ENCODE peak calls at places on chromosomes 5 and 9, in nine cellular contexts. One of them, this sample, is unnamed.

GRCh38 chr5:81232449-81233079 is 558 bp upstream of the CKMT2 start:
- DNase-seq in MM.1S: no peak
- DNase-seq in PC-3: no peak
- DNase-seq in OCI-LY7: no peak
- DNase-seq in SK-N-SH: no peak
- DNase-seq in hepatocyte: no peak
- DNase-seq in HCT116: no peak
- DNase-seq in GM23248: peak; percentile 10
- DNase-seq in neural progenitor cell: no peak
- DNase-seq in this sample: no peak

GRCh38 chr5:143111799-143112198 is 291.7 kb downstream of the NR3C1 start:
- DNase-seq in hepatocyte: no peak
- DNase-seq in GM23248: no peak
- DNase-seq in PC-3: no peak
- DNase-seq in SK-N-SH: no peak
- DNase-seq in neural progenitor cell: no peak
- DNase-seq in HCT116: no peak
- DNase-seq in MM.1S: no peak
- DNase-seq in OCI-LY7: no peak
- DNase-seq in this sample: no peak

GRCh38 chr5:57302164-57302563 is 128.3 kb downstream of the GPBP1 start:
- DNase-seq in neural progenitor cell: no peak
- DNase-seq in SK-N-SH: no peak
- DNase-seq in GM23248: peak; percentile 21
- DNase-seq in MM.1S: peak; percentile 76
- DNase-seq in HCT116: peak; percentile 93
- DNase-seq in PC-3: peak; percentile 86
- DNase-seq in OCI-LY7: no peak
- DNase-seq in hepatocyte: no peak
- DNase-seq in this sample: no peak

GRCh38 chr5:180596668-180597231 is 5.5 kb upstream of the SCGB3A1 start:
- DNase-seq in HCT116: no peak
- DNase-seq in PC-3: no peak
- DNase-seq in neural progenitor cell: no peak
- DNase-seq in SK-N-SH: peak; percentile 18
- DNase-seq in GM23248: no peak
- DNase-seq in OCI-LY7: no peak
- DNase-seq in MM.1S: no peak
- DNase-seq in hepatocyte: no peak
- DNase-seq in this sample: no peak

GRCh38 chr5:6708814-6709213 is 4.4 kb upstream of the TENT4A start:
- DNase-seq in SK-N-SH: no peak
- DNase-seq in hepatocyte: no peak
- DNase-seq in MM.1S: peak; percentile 81
- DNase-seq in OCI-LY7: no peak
- DNase-seq in GM23248: no peak
- DNase-seq in neural progenitor cell: no peak
- DNase-seq in PC-3: no peak
- DNase-seq in HCT116: no peak
- DNase-seq in this sample: no peak

GRCh38 chr5:76908166-76908565 is 44.7 kb upstream of the CRHBP start:
- DNase-seq in hepatocyte: no peak
- DNase-seq in neural progenitor cell: no peak
- DNase-seq in PC-3: no peak
- DNase-seq in GM23248: no peak
- DNase-seq in HCT116: no peak
- DNase-seq in MM.1S: no peak
- DNase-seq in SK-N-SH: no peak
- DNase-seq in OCI-LY7: no peak
- DNase-seq in this sample: peak; percentile 10

GRCh38 chr5:90932052-90932699 is 373.6 kb downstream of the ADGRV1 start:
- DNase-seq in neural progenitor cell: peak; percentile 80
- DNase-seq in SK-N-SH: peak; percentile 77
- DNase-seq in hepatocyte: peak; percentile 83
- DNase-seq in HCT116: peak; percentile 44
- DNase-seq in PC-3: peak; percentile 93
- DNase-seq in MM.1S: peak; percentile 29
- DNase-seq in OCI-LY7: peak; percentile 22
- DNase-seq in GM23248: peak; percentile 77
- DNase-seq in this sample: peak; percentile 87

GRCh38 chr9:126226991-126227937 is 99.4 kb upstream of the MVB12B start:
- DNase-seq in MM.1S: no peak
- DNase-seq in SK-N-SH: no peak
- DNase-seq in PC-3: no peak
- DNase-seq in neural progenitor cell: no peak
- DNase-seq in HCT116: no peak
- DNase-seq in GM23248: no peak
- DNase-seq in hepatocyte: no peak
- DNase-seq in OCI-LY7: no peak
- DNase-seq in this sample: no peak

GRCh38 chr5:154757647-154758406 is 2.6 kb downstream of the LARP1 start:
- DNase-seq in OCI-LY7: peak; percentile 34
- DNase-seq in neural progenitor cell: peak; percentile 22
- DNase-seq in SK-N-SH: no peak
- DNase-seq in PC-3: peak; percentile 73
- DNase-seq in HCT116: no peak
- DNase-seq in GM23248: peak; percentile 70
- DNase-seq in MM.1S: no peak
- DNase-seq in hepatocyte: no peak
- DNase-seq in this sample: no peak

GRCh38 chr9:2208991-2209390 is 193.8 kb downstream of the SMARCA2 start:
- DNase-seq in OCI-LY7: no peak
- DNase-seq in neural progenitor cell: no peak
- DNase-seq in HCT116: no peak
- DNase-seq in GM23248: no peak
- DNase-seq in SK-N-SH: peak; percentile 22
- DNase-seq in hepatocyte: no peak
- DNase-seq in MM.1S: no peak
- DNase-seq in PC-3: no peak
- DNase-seq in this sample: no peak

GRCh38 chr9:87201316-87201715 is 254.0 kb upstream of the GAS1 start:
- DNase-seq in neural progenitor cell: no peak
- DNase-seq in PC-3: no peak
- DNase-seq in SK-N-SH: no peak
- DNase-seq in GM23248: peak; percentile 34
- DNase-seq in OCI-LY7: no peak
- DNase-seq in hepatocyte: no peak
- DNase-seq in HCT116: no peak
- DNase-seq in MM.1S: no peak
- DNase-seq in this sample: no peak

GRCh38 chr9:87336914-87337333 is 160.7 kb upstream of the DAPK1 start:
- DNase-seq in MM.1S: peak; percentile 66
- DNase-seq in GM23248: peak; percentile 92
- DNase-seq in PC-3: peak; percentile 44
- DNase-seq in hepatocyte: peak; percentile 86
- DNase-seq in OCI-LY7: peak; percentile 71
- DNase-seq in SK-N-SH: peak; percentile 60
- DNase-seq in neural progenitor cell: peak; percentile 89
- DNase-seq in HCT116: peak; percentile 54
- DNase-seq in this sample: peak; percentile 94

DNA sequence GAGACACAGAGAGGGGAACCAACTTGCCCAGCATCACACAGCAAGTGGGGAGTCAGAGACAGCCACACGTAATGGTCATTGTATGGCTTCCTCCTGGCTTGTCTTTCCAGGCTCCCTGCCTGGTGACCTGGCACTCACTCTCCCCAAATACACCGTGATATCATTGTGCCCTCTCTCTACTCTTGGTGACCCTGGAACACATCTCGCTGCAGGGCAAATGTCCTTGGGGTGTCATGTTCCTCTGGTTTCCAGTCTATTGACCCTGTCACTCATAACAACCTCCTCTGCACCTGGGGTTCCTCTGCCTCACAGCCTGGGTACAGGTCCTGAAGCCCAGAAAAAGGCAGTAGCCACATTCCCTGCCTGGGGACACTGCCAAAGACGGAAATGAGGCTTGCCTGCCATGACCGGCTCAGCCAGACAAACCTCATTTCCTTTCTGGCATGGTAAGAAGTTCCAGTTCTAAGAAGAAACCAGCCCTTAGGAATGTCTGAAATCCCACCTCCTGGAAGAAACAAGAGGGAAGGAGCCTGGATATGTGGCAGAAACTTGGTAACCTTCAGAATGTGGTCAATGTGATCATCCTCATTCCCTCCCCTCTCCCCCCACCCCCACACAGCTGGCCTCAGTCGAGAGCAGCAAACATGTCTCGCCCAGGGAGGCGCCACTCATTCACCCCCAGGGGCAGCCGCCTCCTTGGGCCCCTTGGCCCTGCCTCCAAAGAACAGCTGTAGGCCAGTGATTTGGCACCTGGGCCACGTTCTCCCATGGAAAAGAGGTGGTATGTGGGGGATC is 30.6 kb upstream of the SMU1 start:
- DNase-seq in neural progenitor cell: no peak
- DNase-seq in HCT116: no peak
- DNase-seq in hepatocyte: peak; percentile 22
- DNase-seq in PC-3: peak; percentile 53
- DNase-seq in GM23248: peak; percentile 86
- DNase-seq in MM.1S: no peak
- DNase-seq in SK-N-SH: no peak
- DNase-seq in OCI-LY7: no peak
- DNase-seq in this sample: peak; percentile 46
- TF ChIP-seq EZH2phosphoT487 in neural progenitor cell: no peak
- TF ChIP-seq EZH2phosphoT487 in HCT116: no peak
- TF ChIP-seq EZH2phosphoT487 in hepatocyte: no peak
- TF ChIP-seq EZH2phosphoT487 in PC-3: no peak
- TF ChIP-seq EZH2phosphoT487 in GM23248: no peak
- TF ChIP-seq EZH2phosphoT487 in MM.1S: no peak
- TF ChIP-seq EZH2phosphoT487 in SK-N-SH: no peak
- TF ChIP-seq EZH2phosphoT487 in OCI-LY7: no peak
- TF ChIP-seq EZH2phosphoT487 in this sample: no peak

GRCh38 chr9:99054581-99054980 is 50.3 kb upstream of the TGFBR1 start:
- DNase-seq in neural progenitor cell: no peak
- DNase-seq in OCI-LY7: no peak
- DNase-seq in HCT116: no peak
- DNase-seq in GM23248: peak; percentile 61
- DNase-seq in PC-3: peak; percentile 64
- DNase-seq in SK-N-SH: no peak
- DNase-seq in hepatocyte: no peak
- DNase-seq in MM.1S: no peak
- DNase-seq in this sample: no peak

GRCh38 chr9:99051353-99051752 is 53.6 kb upstream of the TGFBR1 start:
- DNase-seq in SK-N-SH: no peak
- DNase-seq in HCT116: no peak
- DNase-seq in neural progenitor cell: no peak
- DNase-seq in OCI-LY7: no peak
- DNase-seq in hepatocyte: no peak
- DNase-seq in MM.1S: no peak
- DNase-seq in GM23248: no peak
- DNase-seq in PC-3: no peak
- DNase-seq in this sample: no peak

GRCh38 chr9:99050924-99051323 is 54.0 kb upstream of the TGFBR1 start:
- DNase-seq in hepatocyte: no peak
- DNase-seq in OCI-LY7: no peak
- DNase-seq in MM.1S: no peak
- DNase-seq in GM23248: peak; percentile 45
- DNase-seq in SK-N-SH: no peak
- DNase-seq in HCT116: no peak
- DNase-seq in neural progenitor cell: no peak
- DNase-seq in PC-3: no peak
- DNase-seq in this sample: no peak

GRCh38 chr9:99051851-99052250 is 53.1 kb upstream of the TGFBR1 start:
- DNase-seq in SK-N-SH: no peak
- DNase-seq in GM23248: no peak
- DNase-seq in hepatocyte: no peak
- DNase-seq in PC-3: no peak
- DNase-seq in HCT116: no peak
- DNase-seq in OCI-LY7: no peak
- DNase-seq in neural progenitor cell: no peak
- DNase-seq in MM.1S: no peak
- DNase-seq in this sample: no peak

GRCh38 chr9:99052849-99053715 is 51.8 kb upstream of the TGFBR1 start:
- DNase-seq in neural progenitor cell: no peak
- DNase-seq in SK-N-SH: no peak
- DNase-seq in OCI-LY7: no peak
- DNase-seq in PC-3: no peak
- DNase-seq in MM.1S: peak; percentile 70
- DNase-seq in HCT116: no peak
- DNase-seq in hepatocyte: no peak
- DNase-seq in GM23248: no peak
- DNase-seq in this sample: no peak
- TF ChIP-seq EZH2phosphoT487 in neural progenitor cell: no peak
- TF ChIP-seq EZH2phosphoT487 in SK-N-SH: no peak
- TF ChIP-seq EZH2phosphoT487 in OCI-LY7: no peak
- TF ChIP-seq EZH2phosphoT487 in PC-3: no peak
- TF ChIP-seq EZH2phosphoT487 in MM.1S: no peak
- TF ChIP-seq EZH2phosphoT487 in HCT116: no peak
- TF ChIP-seq EZH2phosphoT487 in hepatocyte: no peak
- TF ChIP-seq EZH2phosphoT487 in GM23248: no peak
- TF ChIP-seq EZH2phosphoT487 in this sample: no peak

GRCh38 chr5:136120529-136120928 is 12.1 kb upstream of the SMAD5 start:
- DNase-seq in GM23248: no peak
- DNase-seq in MM.1S: no peak
- DNase-seq in hepatocyte: no peak
- DNase-seq in HCT116: no peak
- DNase-seq in OCI-LY7: no peak
- DNase-seq in PC-3: no peak
- DNase-seq in neural progenitor cell: no peak
- DNase-seq in SK-N-SH: no peak
- DNase-seq in this sample: no peak

GRCh38 chr5:136127560-136127959 is 5.1 kb upstream of the SMAD5 start:
- DNase-seq in MM.1S: no peak
- DNase-seq in neural progenitor cell: no peak
- DNase-seq in hepatocyte: no peak
- DNase-seq in GM23248: no peak
- DNase-seq in SK-N-SH: no peak
- DNase-seq in PC-3: no peak
- DNase-seq in OCI-LY7: no peak
- DNase-seq in HCT116: no peak
- DNase-seq in this sample: no peak

GRCh38 chr5:136128416-136128935 is 4.2 kb upstream of the SMAD5 start:
- DNase-seq in hepatocyte: no peak
- DNase-seq in neural progenitor cell: no peak
- DNase-seq in SK-N-SH: no peak
- DNase-seq in PC-3: no peak
- DNase-seq in HCT116: no peak
- DNase-seq in MM.1S: no peak
- DNase-seq in GM23248: no peak
- DNase-seq in OCI-LY7: no peak
- DNase-seq in this sample: no peak

GRCh38 chr5:136123236-136123768 is 9.3 kb upstream of the SMAD5 start:
- DNase-seq in hepatocyte: peak; percentile 72
- DNase-seq in PC-3: peak; percentile 90
- DNase-seq in GM23248: peak; percentile 36
- DNase-seq in MM.1S: no peak
- DNase-seq in HCT116: peak; percentile 40
- DNase-seq in neural progenitor cell: no peak
- DNase-seq in OCI-LY7: no peak
- DNase-seq in SK-N-SH: no peak
- DNase-seq in this sample: no peak
- TF ChIP-seq EZH2phosphoT487 in hepatocyte: no peak
- TF ChIP-seq EZH2phosphoT487 in PC-3: no peak
- TF ChIP-seq EZH2phosphoT487 in GM23248: no peak
- TF ChIP-seq EZH2phosphoT487 in MM.1S: no peak
- TF ChIP-seq EZH2phosphoT487 in HCT116: no peak
- TF ChIP-seq EZH2phosphoT487 in neural progenitor cell: no peak
- TF ChIP-seq EZH2phosphoT487 in OCI-LY7: no peak
- TF ChIP-seq EZH2phosphoT487 in SK-N-SH: no peak
- TF ChIP-seq EZH2phosphoT487 in this sample: no peak

DNA sequence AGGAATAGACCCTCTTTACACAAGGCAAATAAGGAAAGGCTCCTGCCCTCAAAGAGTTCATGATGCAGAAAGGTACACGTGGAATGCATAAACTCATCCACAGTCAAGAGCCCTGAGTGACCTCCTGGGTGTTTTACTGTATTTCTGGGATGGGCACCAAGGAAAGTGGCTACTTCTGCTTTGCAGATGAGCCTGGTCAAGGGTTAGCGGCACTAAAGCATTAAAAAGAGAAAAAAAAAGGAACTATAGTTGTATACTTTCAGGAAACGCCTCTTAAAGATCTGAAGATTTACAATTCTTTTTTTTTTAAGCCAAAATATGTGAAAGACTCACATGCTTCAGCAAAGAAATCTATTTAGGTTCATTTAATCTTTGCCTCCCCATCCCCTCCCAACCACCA is 366.2 kb upstream of the PDE4D start:
- DNase-seq in GM23248: no peak
- DNase-seq in OCI-LY7: no peak
- DNase-seq in MM.1S: no peak
- DNase-seq in PC-3: no peak
- DNase-seq in hepatocyte: no peak
- DNase-seq in SK-N-SH: no peak
- DNase-seq in HCT116: no peak
- DNase-seq in neural progenitor cell: no peak
- DNase-seq in this sample: no peak
- TF ChIP-seq EZH2phosphoT487 in GM23248: no peak
- TF ChIP-seq EZH2phosphoT487 in OCI-LY7: no peak
- TF ChIP-seq EZH2phosphoT487 in MM.1S: no peak
- TF ChIP-seq EZH2phosphoT487 in PC-3: no peak
- TF ChIP-seq EZH2phosphoT487 in hepatocyte: no peak
- TF ChIP-seq EZH2phosphoT487 in SK-N-SH: no peak
- TF ChIP-seq EZH2phosphoT487 in HCT116: no peak
- TF ChIP-seq EZH2phosphoT487 in neural progenitor cell: no peak
- TF ChIP-seq EZH2phosphoT487 in this sample: no peak

This sample was measured in GM23338.